ENCODE peak calls at places on chromosome 15, in seven cellular contexts. K is HCEC 1CT, R is D341Med, W is NCI-H1694, E is breast epithelium, F is H54, N is NCI-H226. X is an unnamed sample.

GRCh38 chr15:80638553-80639167 is 56.5 kb upstream of the ABHD17C start:
- DNase-seq in F (no peak), E (no peak), R (no peak), N (no peak), K (no peak), W (no peak), X (no peak)

GRCh38 chr15:65833501-65834220 is 35.6 kb upstream of the RAB11A start:
- DNase-seq in N (no peak), F (no peak), W (peak; percentile 52), R (peak; percentile 47), E (no peak), K (no peak), X (no peak)

GRCh38 chr15:65791335-65792129 is 561 bp downstream of the DENND4A start:
- DNase-seq in R (peak; percentile 83), N (peak; percentile 67), E (peak; percentile 44), W (peak; percentile 19), F (no peak), K (peak; percentile 39), X (no peak)

GRCh38 chr15:31265090-31265870 is 61.4 kb upstream of the KLF13 start:
- DNase-seq in W (no peak), N (no peak), K (no peak), E (peak; percentile 14), R (peak; percentile 30), F (no peak), X (no peak)

GRCh38 chr15:41666353-41666920 is 6.2 kb downstream of the MGA start:
- DNase-seq in E (no peak), F (no peak), W (no peak), R (no peak), N (no peak), K (peak; percentile 69), X (no peak)

GRCh38 chr15:55279746-55280351 is 9.8 kb downstream of the RAB27A start:
- DNase-seq in W (no peak), N (peak; percentile 85), R (no peak), K (peak; percentile 96), F (no peak), E (no peak), X (no peak)

GRCh38 chr15:92631721-92632120 is 23.9 kb downstream of the FAM174B start:
- DNase-seq in K (no peak), R (no peak), W (no peak), F (no peak), N (no peak), E (no peak), X (no peak)

GRCh38 chr15:92606126-92606835 is 49.3 kb downstream of the FAM174B start:
- DNase-seq in E (no peak), K (no peak), R (no peak), F (no peak), W (no peak), N (no peak), X (no peak)

GRCh38 chr15:40151499-40151898 is 9.4 kb upstream of the BUB1B start:
- DNase-seq in E (no peak), K (no peak), R (no peak), W (no peak), N (no peak), F (no peak), X (no peak)

GRCh38 chr15:101068523-101068960 is 149.4 kb downstream of the LRRK1 start:
- DNase-seq in K (peak; percentile 3), N (no peak), F (no peak), R (no peak), W (no peak), E (no peak), X (no peak)

GRCh38 chr15:68463444-68463843 is 31.5 kb upstream of the ITGA11 start:
- DNase-seq in F (no peak), K (no peak), W (no peak), N (no peak), E (no peak), R (no peak), X (no peak)

GRCh38 chr15:61780278-61780677 is 280.0 kb downstream of the VPS13C start:
- DNase-seq in F (no peak), W (no peak), E (no peak), K (no peak), N (no peak), R (no peak), X (peak; percentile 70)

GRCh38 chr15:78156653-78157052 is 7.5 kb downstream of the IDH3A start:
- DNase-seq in F (no peak), N (no peak), R (no peak), E (no peak), W (no peak), K (no peak), X (no peak)

GRCh38 chr15:37056168-37056893 is 44.0 kb downstream of the MEIS2 start:
- DNase-seq in K (no peak), W (peak; percentile 16), E (no peak), N (no peak), F (no peak), R (no peak), X (peak; percentile 47)

GRCh38 chr15:57634290-57634689 is 42.6 kb downstream of the MYZAP start:
- DNase-seq in K (no peak), E (no peak), R (no peak), N (no peak), F (no peak), W (no peak), X (no peak)

GRCh38 chr15:52255008-52255407 is 40.6 kb downstream of the MYO5C start:
- DNase-seq in R (no peak), W (no peak), N (no peak), E (no peak), F (no peak), K (peak; percentile 76), X (no peak)

GRCh38 chr15:101269479-101270223 is 7.6 kb downstream of the SELENOS start:
- DNase-seq in W (no peak), K (peak; percentile 25), F (no peak), E (no peak), N (no peak), R (no peak), X (no peak)

GRCh38 chr15:45123397-45123796 is 6.3 kb downstream of the DUOXA1 start:
- DNase-seq in K (no peak), W (no peak), R (no peak), F (no peak), E (no peak), N (no peak), X (no peak)

GRCh38 chr15:58498821-58499580 is 67.2 kb downstream of the LIPC start:
- DNase-seq in W (no peak), E (no peak), R (no peak), N (peak; percentile 64), K (peak; percentile 94), F (no peak), X (no peak)

GRCh38 chr15:88954431-88955277 is 41.5 kb upstream of the MFGE8 start:
- DNase-seq in R (peak; percentile 62), F (no peak), N (no peak), K (no peak), E (no peak), W (no peak), X (no peak)

GRCh38 chr15:63517614-63518013 is 13.2 kb downstream of the USP3 start:
- DNase-seq in F (no peak), N (no peak), E (no peak), W (no peak), R (no peak), K (no peak), X (no peak)

GRCh38 chr15:68706256-68706655 is 114.4 kb downstream of the ANP32A start:
- DNase-seq in F (no peak), R (no peak), K (no peak), N (no peak), E (no peak), W (no peak), X (no peak)

GRCh38 chr15:54884312-54884711 is 312.4 kb downstream of the RSL24D1 start:
- DNase-seq in E (no peak), F (no peak), R (no peak), K (no peak), W (no peak), N (no peak), X (no peak)

GRCh38 chr15:90560229-90560771 is 30.6 kb downstream of the CRTC3 start:
- DNase-seq in F (no peak), N (peak; percentile 99), E (peak; percentile 51), R (no peak), K (peak; percentile 27), W (no peak), X (peak; percentile 48)

GRCh38 chr15:75446146-75446545 is 5.3 kb downstream of the SIN3A start:
- DNase-seq in K (no peak), E (no peak), N (no peak), F (no peak), W (no peak), R (no peak), X (no peak)

GRCh38 chr15:79943820-79944219 is 27.2 kb downstream of the BCL2A1 start:
- DNase-seq in R (no peak), E (no peak), K (peak; percentile 84), W (no peak), N (peak; percentile 58), F (no peak), X (no peak)

GRCh38 chr15:64842986-64843561 is 1.4 kb downstream of the PLEKHO2 start:
- DNase-seq in R (no peak), K (peak; percentile 54), W (no peak), F (no peak), E (peak; percentile 28), N (peak; percentile 59), X (no peak)

X was measured in SK-N-MC.